ENCODE peak calls at places on chromosomes 4 and X, in ten cellular contexts. Y, Z, H, T, S, A, D, B, M and N are unnamed samples.

GRCh38 chrX:136162827-136163427 is 15.6 kb downstream of the FHL1 start:
- DNase-seq in H (peak; percentile 60), T (peak; percentile 59), M (no peak), D (peak; percentile 45), Y (no peak), A (peak; percentile 85), S (no peak), Z (peak; percentile 59), B (peak; percentile 82), N (peak; percentile 63)

GRCh38 chrX:129769467-129770154 is 10.1 kb upstream of the SASH3 start:
- DNase-seq in M (no peak), D (no peak), H (no peak), A (no peak), B (no peak), Y (no peak), T (no peak), S (no peak), Z (no peak), N (no peak)

GRCh38 chrX:50470103-50471031 is at the start of gene DGKK:
- DNase-seq in D (no peak), T (no peak), S (no peak), Y (no peak), H (no peak), A (peak; percentile 90), Z (no peak), M (no peak), B (no peak), N (peak; percentile 31)

GRCh38 chr4:184805462-184806245 is 20.1 kb downstream of the ACSL1 start:
- DNase-seq in T (no peak), Z (no peak), H (no peak), S (peak; percentile 11), A (peak; percentile 63), D (no peak), B (no peak), M (peak; percentile 87), Y (peak; percentile 83), N (peak; percentile 92)

GRCh38 chrX:96436105-96436504 is 248.5 kb upstream of the DIAPH2 start:
- DNase-seq in A (no peak), M (no peak), T (peak; percentile 85), Y (no peak), Z (peak; percentile 16), H (peak; percentile 48), B (no peak), D (no peak), S (no peak), N (no peak)

GRCh38 chr4:151004222-151004621 is 10.9 kb downstream of the LRBA start:
- DNase-seq in M (no peak), A (no peak), Z (no peak), D (peak; percentile 77), B (no peak), H (peak; percentile 54), T (peak; percentile 77), S (no peak), Y (no peak), N (no peak)

GRCh38 chr4:13920901-13921300 is 293.4 kb upstream of the BOD1L1 start:
- DNase-seq in T (peak; percentile 93), S (peak; percentile 11), Z (peak; percentile 93), A (peak; percentile 83), B (no peak), Y (no peak), M (peak; percentile 41), D (peak; percentile 100), H (peak; percentile 99), N (peak; percentile 22)

GRCh38 chr4:99067617-99068016 is 21.0 kb downstream of the ADH5 start:
- DNase-seq in A (no peak), S (no peak), Y (no peak), M (no peak), Z (no peak), H (no peak), B (no peak), T (no peak), D (no peak), N (no peak)

GRCh38 chrX:28773807-28774206 is 186.6 kb downstream of the IL1RAPL1 start:
- DNase-seq in A (no peak), M (no peak), T (no peak), B (no peak), D (no peak), H (no peak), Z (no peak), S (no peak), Y (no peak), N (no peak)

DNA sequence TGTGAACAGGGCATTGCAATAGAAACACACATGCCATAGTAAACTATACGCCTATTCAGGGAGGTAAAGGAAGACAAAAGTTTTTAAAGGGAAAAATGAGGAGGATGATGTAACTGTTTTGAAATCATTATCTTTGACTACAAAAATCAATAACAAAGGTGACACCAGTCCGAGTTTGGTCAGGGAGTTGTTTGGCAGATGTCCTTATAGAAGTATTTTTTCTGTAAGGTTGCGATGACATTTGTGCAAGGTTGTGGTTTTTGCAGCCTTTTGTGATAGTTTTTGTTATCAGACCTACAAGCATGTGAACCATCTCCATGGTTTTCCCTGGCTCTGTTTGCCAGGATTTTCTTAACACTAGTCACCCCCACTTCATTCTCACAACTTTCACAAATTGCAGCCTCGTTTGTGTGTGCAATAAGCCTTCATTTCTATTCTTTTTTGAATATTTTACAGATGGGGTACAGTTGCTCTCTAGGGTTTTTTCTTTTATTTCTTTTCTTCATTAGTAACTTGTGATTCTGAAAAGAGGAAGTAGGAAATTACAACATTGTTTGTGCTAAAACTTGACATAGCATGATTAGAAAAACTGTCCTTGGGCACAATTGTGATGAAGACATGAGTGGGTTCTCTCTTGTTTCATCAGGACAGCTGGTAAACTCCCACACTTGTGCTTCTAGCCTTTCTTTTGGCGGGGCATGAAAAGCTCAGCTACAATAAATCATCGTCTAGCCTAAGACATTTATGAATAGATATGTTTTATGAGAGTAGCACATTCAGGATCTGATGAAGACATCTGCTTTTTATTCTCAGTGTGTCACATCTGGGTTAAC is 60.2 kb upstream of the PNPLA4 start:
- DNase-seq in M (no peak), Y (no peak), Z (no peak), A (no peak), T (no peak), B (no peak), S (no peak), D (peak; percentile 32), H (no peak), N (no peak)
- H3K27ac ChIP-seq in M (no peak overlapping the region), Y (no peak overlapping the region), Z (no peak overlapping the region), A (no peak overlapping the region), T (peak overlapping the region; percentile 7), B (no peak overlapping the region), S (no peak overlapping the region), D (peak overlapping the region; percentile 76), H (no peak overlapping the region), N (no peak overlapping the region)

DNA sequence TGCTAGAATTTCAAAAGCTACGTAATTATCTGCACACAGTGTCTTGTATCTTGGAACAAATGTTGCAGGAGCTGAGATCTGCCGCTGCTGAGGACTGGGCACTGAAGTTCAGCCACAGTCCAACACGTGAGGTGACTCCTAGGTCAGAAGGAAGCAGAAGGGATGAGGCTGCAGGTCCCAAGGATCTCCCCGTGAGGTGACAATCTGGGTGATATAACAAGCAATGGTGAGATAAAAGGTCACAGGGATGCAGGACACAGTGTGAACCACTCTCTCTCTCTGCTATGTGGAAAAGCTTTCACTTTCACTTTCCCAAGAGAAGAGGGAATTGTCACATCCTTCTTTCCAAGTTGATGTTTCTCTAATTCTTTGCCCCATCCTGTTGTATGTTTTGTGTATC is 1416.0 kb upstream of the TENM3 start:
- DNase-seq in M (no peak), H (peak; percentile 28), Z (no peak), Y (no peak), D (no peak), B (no peak), S (no peak), A (peak; percentile 48), T (no peak), N (no peak)
- H3K4me3 ChIP-seq in M (peak overlapping the region; percentile 15), H (no peak overlapping the region), Z (no peak overlapping the region), Y (no peak overlapping the region), D (no peak overlapping the region), B (peak overlapping the region; percentile 60), S (peak overlapping the region; percentile 19), A (no peak overlapping the region), T (no peak overlapping the region), N (peak overlapping the region; percentile 26)

GRCh38 chr4:80594696-80595095 is 259.2 kb downstream of the CFAP299 start:
- DNase-seq in H (no peak), M (no peak), B (no peak), D (no peak), Z (no peak), A (no peak), S (no peak), Y (no peak), T (no peak), N (no peak)
- H3K27ac ChIP-seq in H (no peak overlapping the region), M (no peak overlapping the region), B (no peak overlapping the region), D (no peak overlapping the region), Z (no peak overlapping the region), A (no peak overlapping the region), S (no peak overlapping the region), Y (no peak overlapping the region), T (no peak overlapping the region), N (no peak overlapping the region)

GRCh38 chrX:131746491-131746968 is 202.7 kb downstream of the OR13H1 start:
- DNase-seq in A (peak; percentile 66), T (no peak), Z (peak; percentile 92), S (peak; percentile 87), M (peak; percentile 77), H (no peak), D (peak; percentile 79), Y (peak; percentile 85), B (peak; percentile 91), N (peak; percentile 87)

GRCh38 chrX:131741103-131741581 is 197.3 kb downstream of the OR13H1 start:
- DNase-seq in T (no peak), Z (peak; percentile 50), A (no peak), D (peak; percentile 79), M (peak; percentile 82), H (no peak), S (peak; percentile 87), B (peak; percentile 87), Y (peak; percentile 85), N (no peak)

GRCh38 chrX:131747173-131747572 is 203.3 kb downstream of the OR13H1 start:
- DNase-seq in S (peak; percentile 71), M (peak; percentile 74), B (no peak), D (peak; percentile 81), T (no peak), A (no peak), Z (peak; percentile 95), H (no peak), Y (peak; percentile 74), N (no peak)

GRCh38 chrX:131745942-131746489 is 202.1 kb downstream of the OR13H1 start:
- DNase-seq in D (no peak), B (no peak), S (no peak), Z (no peak), T (no peak), H (no peak), M (no peak), Y (no peak), A (no peak), N (no peak)
- H3K4me3 ChIP-seq in D (no peak overlapping the region), B (no peak overlapping the region), S (no peak overlapping the region), Z (peak overlapping the region; percentile 87), T (no peak overlapping the region), H (no peak overlapping the region), M (no peak overlapping the region), Y (no peak overlapping the region), A (no peak overlapping the region), N (no peak overlapping the region)

GRCh38 chr4:77859256-77859655 is 3.4 kb upstream of the MRPL1 start:
- DNase-seq in A (no peak), B (no peak), T (peak; percentile 34), H (no peak), Y (no peak), Z (no peak), M (no peak), D (no peak), S (no peak), N (no peak)
- H3K27ac ChIP-seq in A (no peak overlapping the region), B (no peak overlapping the region), T (no peak overlapping the region), H (no peak overlapping the region), Y (no peak overlapping the region), Z (no peak overlapping the region), M (no peak overlapping the region), D (no peak overlapping the region), S (no peak overlapping the region), N (no peak overlapping the region)